ENCODE peak calls at places on chromosomes 7 and 10, in seven cellular contexts. Y is right atrium auricular region, K is osteoblast, O is A549, V is endothelial cell of umbilical vein, W is astrocyte, T is IMR-90. Q is an unnamed sample. For H3K4me1, the result is how much of the 10 kb centered on the place peaks cover.

GRCh38 chr7:2037805-2038635 is 194.7 kb downstream of the MAD1L1 start:
- DNase-seq in Y (peak), K (peak), O (no peak), V (peak), W (peak), T (peak), Q (peak)

GRCh38 chr7:74283858-74284447 is 5.3 kb upstream of the CLIP2 start:
- DNase-seq in Y (no peak), K (no peak), O (no peak), V (no peak), W (no peak), T (peak), Q (no peak)

GRCh38 chr10:60849217-60849616 is 70.9 kb downstream of the CDK1 start:
- DNase-seq in Y (no peak), K (no peak), O (no peak), V (no peak), W (no peak), T (no peak), Q (no peak)

GRCh38 chr7:84247591-84247990 is 53.0 kb upstream of the SEMA3A start:
- DNase-seq in Y (no peak), K (no peak), O (no peak), V (no peak), W (peak), T (peak), Q (no peak)

GRCh38 chr10:132438091-132439024 is 41.4 kb downstream of the PWWP2B start:
- DNase-seq in Y (no peak), K (no peak), O (no peak), V (no peak), W (no peak), T (no peak), Q (no peak)

GRCh38 chr10:35019037-35019794 is 70.9 kb downstream of the CUL2 start:
- DNase-seq in Y (no peak), K (no peak), O (no peak), V (no peak), W (no peak), T (no peak), Q (no peak)

GRCh38 chr10:70774810-70775678 is 10.1 kb downstream of the TBATA start:
- DNase-seq in Y (peak), K (peak), O (no peak), V (no peak), W (no peak), T (no peak), Q (no peak)

GRCh38 chr7:28070311-28071055 is 110.1 kb downstream of the JAZF1 start:
- DNase-seq in Y (no peak), K (peak), O (no peak), V (no peak), W (no peak), T (no peak), Q (no peak)

GRCh38 chr7:5695709-5696345 is 85.6 kb downstream of the RNF216 start:
- DNase-seq in Y (no peak), K (no peak), O (no peak), V (no peak), W (no peak), T (peak), Q (no peak)

GRCh38 chr10:9437131-9437530 is 1382.6 kb downstream of the GATA3 start:
- DNase-seq in Y (no peak), K (no peak), O (no peak), V (no peak), W (peak), T (peak), Q (no peak)

GRCh38 chr10:72285972-72286521 is 12.3 kb downstream of the DDIT4 start:
- DNase-seq in Y (no peak), K (no peak), O (peak), V (no peak), W (no peak), T (no peak), Q (no peak)

GRCh38 chr7:75033064-75033463 is 40.5 kb downstream of the RCC1L start:
- DNase-seq in Y (no peak), K (peak), O (peak), V (no peak), W (no peak), T (no peak), Q (no peak)

GRCh38 chr7:142671506-142671905 is 77.8 kb upstream of the PRSS1 start:
- DNase-seq in Y (no peak), K (no peak), O (no peak), V (no peak), W (no peak), T (no peak), Q (no peak)

GRCh38 chr7:99971242-99971641 is 4.6 kb downstream of the AZGP1 start:
- DNase-seq in Y (no peak), K (no peak), O (no peak), V (no peak), W (no peak), T (no peak), Q (no peak)

GRCh38 chr7:33678675-33679335 is 226.5 kb upstream of the BMPER start:
- DNase-seq in Y (no peak), K (peak), O (no peak), V (no peak), W (no peak), T (no peak), Q (no peak)

GRCh38 chr10:644943-645334 is 44.5 kb downstream of the DIP2C start:
- DNase-seq in Y (no peak), K (no peak), O (no peak), V (no peak), W (no peak), T (no peak), Q (no peak)

GRCh38 chr7:3649250-3649649 is 348.2 kb downstream of the SDK1 start:
- DNase-seq in Y (no peak), K (no peak), O (peak), V (no peak), W (no peak), T (peak), Q (peak)

GRCh38 chr10:105197960-105198359 is 556.9 kb downstream of the SORCS3 start:
- DNase-seq in Y (no peak), K (peak), O (no peak), V (no peak), W (no peak), T (no peak), Q (no peak)

GRCh38 chr10:74977913-74978847 is 133.3 kb upstream of the SAMD8 start:
- DNase-seq in Y (no peak), K (no peak), O (no peak), V (no peak), W (no peak), T (no peak), Q (no peak)

GRCh38 chr7:131497454-131497853 is 59.0 kb downstream of the PODXL start:
- DNase-seq in Y (no peak), K (no peak), O (no peak), V (no peak), W (no peak), T (no peak), Q (no peak)

GRCh38 chr10:110824152-110824441 is 47.6 kb upstream of the PDCD4 start:
- DNase-seq in Y (no peak), K (no peak), O (no peak), V (peak), W (no peak), T (no peak), Q (no peak)

GRCh38 chr10:6204341-6205191 is 1.8 kb downstream of the PFKFB3 start:
- DNase-seq in Y (no peak), K (peak), O (peak), V (peak), W (peak), T (peak), Q (no peak)

DNA sequence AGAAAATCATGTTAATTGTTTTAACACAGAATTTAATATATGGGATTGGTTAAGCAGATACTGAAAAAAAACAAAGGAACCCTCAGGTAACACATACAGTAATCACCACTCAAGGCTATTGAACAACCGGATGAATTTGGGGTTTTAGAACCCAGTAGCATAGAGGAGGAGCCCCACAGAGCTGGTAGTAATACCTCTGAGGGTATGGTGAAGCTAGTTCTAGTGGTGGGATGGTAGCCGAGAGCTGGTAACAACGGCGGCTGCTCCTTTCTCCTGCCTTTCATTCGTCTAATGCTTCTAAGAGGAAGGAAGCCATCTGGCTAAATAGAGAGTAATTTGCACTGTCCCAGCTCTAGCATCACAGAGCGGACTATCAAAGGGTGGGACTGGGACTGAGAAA is 52.2 kb downstream of the WAC start:
- DNase-seq in Y (no peak), K (no peak), O (no peak), V (no peak), W (no peak), T (no peak), Q (no peak)
- H3K4me1 ChIP-seq in Y (under half), K (under half), O (under half), V (under half), W (under half), T (under half), Q (under half)

GRCh38 chr7:80774843-80775242 is 136.4 kb downstream of the CD36 start:
- DNase-seq in Y (no peak), K (no peak), O (no peak), V (no peak), W (no peak), T (no peak), Q (no peak)
- H3K27ac ChIP-seq in Y (peak), K (no peak), O (peak), V (no peak), W (no peak), T (no peak), Q (no peak)

GRCh38 chr7:151431768-151432311 is 8.1 kb downstream of the CRYGN start:
- DNase-seq in Y (no peak), K (peak), O (no peak), V (no peak), W (no peak), T (no peak), Q (no peak)

GRCh38 chr7:151434549-151434948 is 5.4 kb downstream of the CRYGN start:
- DNase-seq in Y (no peak), K (no peak), O (no peak), V (no peak), W (no peak), T (no peak), Q (no peak)

GRCh38 chr7:151431281-151431767 is 8.6 kb downstream of the CRYGN start:
- DNase-seq in Y (no peak), K (peak), O (no peak), V (no peak), W (no peak), T (no peak), Q (no peak)

GRCh38 chr7:151433721-151434400 is 6.1 kb downstream of the CRYGN start:
- DNase-seq in Y (no peak), K (peak), O (no peak), V (no peak), W (no peak), T (no peak), Q (no peak)

DNA sequence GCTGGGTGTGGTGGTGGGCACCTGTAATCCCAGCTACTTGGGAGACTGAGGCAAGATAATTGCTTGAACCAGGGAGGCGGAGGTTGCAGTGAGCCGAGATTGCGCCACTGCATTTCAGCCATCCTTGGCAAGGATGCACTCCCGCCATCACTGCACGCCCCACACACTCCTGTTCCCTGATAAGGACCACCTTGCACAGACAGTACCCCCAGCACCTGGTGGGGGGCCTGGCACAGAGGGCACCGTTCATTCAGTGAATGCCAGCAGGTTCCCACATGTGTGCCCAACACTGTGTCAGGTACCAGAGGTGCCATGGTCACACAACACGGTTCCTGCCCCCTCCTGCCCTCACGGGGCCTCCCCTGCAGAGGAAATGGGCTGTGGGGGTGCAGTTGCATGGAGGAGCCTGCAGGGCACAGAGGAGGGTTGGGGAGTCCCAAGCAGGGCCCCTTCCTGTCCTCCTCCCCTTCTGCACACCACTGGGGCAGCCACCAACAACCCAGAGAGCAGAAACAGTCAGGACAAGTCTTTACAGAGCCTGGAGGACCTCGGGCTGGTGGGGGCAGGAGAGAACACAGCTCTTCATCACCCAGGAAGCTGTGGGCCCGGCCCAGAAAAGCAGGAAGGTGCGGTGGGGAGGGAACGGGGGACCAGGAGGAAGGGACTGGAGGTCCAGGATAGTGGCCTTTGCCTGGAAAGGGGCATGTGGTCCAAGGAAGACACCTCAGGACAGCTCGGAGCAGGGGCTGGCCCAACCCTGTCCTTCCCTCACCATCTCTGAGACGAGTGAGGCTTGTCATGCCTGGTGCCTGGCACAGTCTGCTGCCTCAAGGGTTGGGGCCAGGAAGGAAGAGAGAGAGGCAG is 7.1 kb downstream of the CRYGN start:
- DNase-seq in Y (no peak), K (peak), O (no peak), V (no peak), W (no peak), T (no peak), Q (no peak)
- H3K4me1 ChIP-seq in Y (under half), K (under half), O (under half), V (under half), W (under half), T (under half), Q (under half)

GRCh38 chr7:98105942-98106544 is 619 bp upstream of the LMTK2 start:
- DNase-seq in Y (no peak), K (no peak), O (no peak), V (no peak), W (no peak), T (no peak), Q (no peak)
- H3K27ac ChIP-seq in Y (no peak), K (no peak), O (no peak), V (no peak), W (no peak), T (no peak), Q (no peak)

Q was measured in A673.